ENCODE peak calls at places on chromosomes 16 and 17, in four cellular contexts. O, Q, P and N are unnamed samples.

GRCh38 chr16:24670623-24671454 is 58.6 kb upstream of the TNRC6A start:
- DNase-seq in O (no peak), Q (peak), P (no peak), N (peak)

GRCh38 chr16:29029168-29029994 is 44.5 kb downstream of the LAT start:
- DNase-seq in Q (no peak), O (peak), P (no peak), N (peak)

GRCh38 chr17:8408371-8408770 is 10.7 kb upstream of the RNF222 start:
- DNase-seq in O (no peak), Q (no peak), P (no peak), N (no peak)

GRCh38 chr16:29645699-29646187 is 17.3 kb upstream of the SPN start:
- DNase-seq in P (peak), O (peak), Q (peak), N (no peak)

GRCh38 chr17:6959700-6960099 is 36.1 kb upstream of the ALOX12 start:
- DNase-seq in P (no peak), O (no peak), Q (no peak), N (no peak)

GRCh38 chr17:40106760-40107265 is 6.4 kb upstream of the NR1D1 start:
- DNase-seq in P (no peak), O (no peak), Q (no peak), N (no peak)

GRCh38 chr17:28004344-28004743 is 38.1 kb upstream of the NLK start:
- DNase-seq in P (no peak), O (no peak), Q (no peak), N (no peak)

GRCh38 chr17:40070895-40071719 is 8.3 kb downstream of the THRA start:
- DNase-seq in P (no peak), Q (no peak), O (peak), N (no peak)

GRCh38 chr16:14375132-14375491 is 254.9 kb downstream of the PARN start:
- DNase-seq in O (no peak), Q (no peak), P (no peak), N (no peak)

GRCh38 chr16:4293822-4294457 is 21.1 kb upstream of the TFAP4 start:
- DNase-seq in O (peak), P (no peak), Q (peak), N (peak)

GRCh38 chr16:84292032-84292431 is 2.6 kb upstream of the WFDC1 start:
- DNase-seq in O (no peak), P (no peak), Q (no peak), N (no peak)

GRCh38 chr16:83955218-83956130 is 2.4 kb downstream of the OSGIN1 start:
- DNase-seq in P (no peak), Q (no peak), O (no peak), N (no peak)

GRCh38 chr17:77489239-77489897 is 348.6 kb downstream of the SEC14L1 start:
- DNase-seq in Q (no peak), O (no peak), P (no peak), N (no peak)

GRCh38 chr16:27983244-27983643 is 80.3 kb downstream of the GSG1L start:
- DNase-seq in Q (no peak), P (no peak), O (no peak), N (no peak)

GRCh38 chr17:82936768-82937171 is 96.9 kb upstream of the ZNF750 start:
- DNase-seq in P (no peak), Q (no peak), O (no peak), N (no peak)
- TF ChIP-seq NRF1 in P (no peak), Q (no peak), O (no peak), N (no peak)

GRCh38 chr17:57868007-57868774 is 18.3 kb upstream of the MRPS23 start:
- DNase-seq in O (peak), P (peak), Q (peak), N (peak)
- TF ChIP-seq NRF1 in O (no peak), P (no peak), Q (no peak), N (no peak)

GRCh38 chr17:51461578-51462004 is 201.2 kb downstream of the UTP18 start:
- DNase-seq in P (no peak), O (peak), Q (peak), N (peak)

GRCh38 chr17:51455931-51456330 is 195.6 kb downstream of the UTP18 start:
- DNase-seq in Q (no peak), P (no peak), O (no peak), N (no peak)

GRCh38 chr17:51455211-51455610 is 194.9 kb downstream of the UTP18 start:
- DNase-seq in P (no peak), O (no peak), Q (no peak), N (no peak)

GRCh38 chr17:51454456-51454978 is 194.2 kb downstream of the UTP18 start:
- DNase-seq in O (no peak), Q (no peak), P (no peak), N (no peak)

DNA sequence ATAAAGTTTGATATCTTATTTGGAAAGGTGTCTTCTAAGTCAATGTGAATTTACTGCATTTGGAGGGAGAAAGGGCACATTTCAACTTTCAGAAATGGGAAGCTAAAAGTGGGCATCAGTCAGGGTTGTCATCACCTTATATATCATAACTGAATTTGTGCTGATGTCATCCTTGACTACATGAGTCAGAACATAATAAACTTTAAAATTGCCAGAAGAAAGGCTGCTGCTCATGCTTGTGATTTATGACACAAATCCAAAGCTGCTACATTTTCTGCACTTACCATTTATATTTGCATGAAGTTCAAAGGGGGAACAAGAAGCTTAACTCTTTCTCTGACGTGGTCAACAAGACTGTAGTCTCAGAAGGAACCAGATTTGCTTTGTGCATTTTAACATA is 196.6 kb downstream of the UTP18 start:
- DNase-seq in P (no peak), Q (no peak), O (no peak), N (no peak)
- TF ChIP-seq NRF1 in P (no peak), Q (no peak), O (no peak), N (no peak)

DNA sequence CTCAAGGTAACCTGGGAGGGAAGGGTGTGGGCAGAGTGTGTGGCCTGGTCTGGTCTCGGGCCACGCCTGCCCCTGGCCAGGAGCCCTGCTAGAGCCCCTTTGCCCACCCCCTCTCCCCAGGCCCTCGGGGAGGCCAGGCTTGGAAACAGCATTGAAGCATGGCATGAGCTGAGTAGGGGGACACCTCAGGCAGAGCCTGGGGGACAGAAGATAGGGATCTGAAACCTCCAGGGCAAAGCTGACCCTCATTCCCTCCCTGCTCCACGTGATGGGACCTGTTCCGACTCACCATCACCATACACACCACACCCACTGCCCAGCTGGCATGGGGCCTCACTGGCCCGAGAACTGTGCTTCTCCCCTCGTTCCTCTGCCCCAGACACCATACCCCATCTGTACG is 2.5 kb downstream of the RFNG start:
- DNase-seq in P (no peak), O (no peak), Q (no peak), N (no peak)
- TF ChIP-seq NRF1 in P (no peak), O (no peak), Q (no peak), N (no peak)